ENCODE peak calls at places on chromosomes 3 and 15, in four cellular contexts. K, O, U and S are unnamed samples.

GRCh38 chr15:77027697-77028450 is 32.9 kb downstream of the PSTPIP1 start:
- DNase-seq in U (no peak), K (peak), O (peak), S (peak)

GRCh38 chr3:188153498-188153948 is 434 bp upstream of the LPP start:
- DNase-seq in O (peak), U (peak), K (peak), S (peak)

GRCh38 chr15:68479870-68480269 is 47.9 kb upstream of the ITGA11 start:
- DNase-seq in U (no peak), K (no peak), O (no peak), S (no peak)

GRCh38 chr3:193942516-193943055 is 193.4 kb upstream of the HES1 start:
- DNase-seq in O (no peak), K (no peak), U (no peak), S (no peak)

GRCh38 chr15:79408041-79408440 is 24.1 kb upstream of the MINAR1 start:
- DNase-seq in O (no peak), U (no peak), K (no peak), S (no peak)

GRCh38 chr3:186054481-186055399 is 54.1 kb downstream of the ETV5 start:
- DNase-seq in O (no peak), U (no peak), K (no peak), S (no peak)

GRCh38 chr3:49674491-49674983 is 386 bp downstream of the APEH start:
- DNase-seq in K (no peak), U (peak), O (no peak), S (no peak)

GRCh38 chr15:80590772-80591355 is 104.2 kb upstream of the ABHD17C start:
- DNase-seq in O (no peak), K (no peak), U (no peak), S (no peak)

GRCh38 chr3:24933401-24933800 is 438.8 kb upstream of the THRB start:
- DNase-seq in K (no peak), O (no peak), U (no peak), S (no peak)

GRCh38 chr15:72155021-72155621 is 36.9 kb downstream of the SENP8 start:
- DNase-seq in U (peak), O (peak), K (peak), S (no peak)

GRCh38 chr15:40927497-40928346 is 1.4 kb upstream of the DLL4 start:
- DNase-seq in K (no peak), O (no peak), U (no peak), S (peak)

GRCh38 chr3:155744626-155745324 is at the start of gene PLCH1:
- DNase-seq in K (peak), O (peak), U (peak), S (peak)

GRCh38 chr3:169847896-169848295 is 21.8 kb downstream of the LRRC31 start:
- DNase-seq in U (no peak), K (no peak), O (no peak), S (no peak)

GRCh38 chr3:155745795-155746550 is 1.1 kb upstream of the PLCH1 start:
- DNase-seq in K (no peak), O (no peak), U (no peak), S (peak)

GRCh38 chr15:96887730-96888129 is 557.2 kb downstream of the NR2F2 start:
- DNase-seq in K (no peak), U (no peak), O (no peak), S (no peak)

GRCh38 chr15:73959012-73959581 is 32.8 kb downstream of the LOXL1 start:
- DNase-seq in O (no peak), K (no peak), U (no peak), S (no peak)

GRCh38 chr3:196322-197153 is at the start of gene CHL1:
- DNase-seq in U (no peak), O (no peak), K (peak), S (peak)

GRCh38 chr3:141202682-141203081 is 28.9 kb upstream of the PXYLP1 start:
- DNase-seq in U (no peak), K (no peak), O (no peak), S (no peak)

GRCh38 chr3:172159962-172160538 is 120.7 kb downstream of the FNDC3B start:
- DNase-seq in K (no peak), O (no peak), U (peak), S (no peak)

GRCh38 chr3:184050217-184050847 is 2.5 kb upstream of the HTR3C start:
- DNase-seq in U (no peak), O (no peak), K (no peak), S (no peak)

GRCh38 chr15:52485290-52485689 is 43.4 kb downstream of the MYO5A start:
- DNase-seq in O (no peak), K (no peak), U (no peak), S (no peak)

GRCh38 chr3:66483006-66483928 is 17.6 kb downstream of the LRIG1 start:
- DNase-seq in K (no peak), U (peak), O (peak), S (no peak)

GRCh38 chr3:195270350-195271115 is 426 bp downstream of the XXYLT1 start:
- DNase-seq in O (peak), U (peak), K (peak), S (peak)

GRCh38 chr15:79091204-79091867 is 756 bp upstream of the RASGRF1 start:
- DNase-seq in O (no peak), U (no peak), K (no peak), S (peak)

GRCh38 chr3:52014613-52015012 is 18.9 kb upstream of the RPL29 start:
- DNase-seq in U (no peak), K (no peak), O (no peak), S (no peak)

GRCh38 chr15:69921626-69922624 is 175.8 kb downstream of the TLE3 start:
- DNase-seq in O (no peak), U (no peak), K (no peak), S (no peak)

GRCh38 chr3:117036259-117036799 is 326.8 kb downstream of the TUSC7 start:
- DNase-seq in O (no peak), U (peak), K (no peak), S (no peak)

GRCh38 chr15:27645672-27646071 is 453.4 kb downstream of the OCA2 start:
- DNase-seq in U (no peak), O (no peak), K (no peak), S (no peak)

GRCh38 chr15:70246623-70247200 is 149.0 kb upstream of the TLE3 start:
- DNase-seq in U (no peak), O (no peak), K (no peak), S (no peak)

GRCh38 chr3:66041116-66041515 is 2.4 kb upstream of the MAGI1 start:
- DNase-seq in O (no peak), K (no peak), U (no peak), S (no peak)

GRCh38 chr15:78308422-78309021 is 9.1 kb upstream of the SKIC8 start:
- DNase-seq in O (peak), K (peak), U (peak), S (peak)

GRCh38 chr15:92109485-92109884 is 256.0 kb downstream of the SLCO3A1 start:
- DNase-seq in U (no peak), O (no peak), K (no peak), S (no peak)

GRCh38 chr15:98292442-98293240 is 332.1 kb downstream of the ARRDC4 start:
- DNase-seq in O (no peak), U (peak), K (no peak), S (peak)

GRCh38 chr3:125048282-125048681 is 7.5 kb downstream of the HEG1 start:
- DNase-seq in K (no peak), O (no peak), U (no peak), S (no peak)

GRCh38 chr15:37101634-37102314 is 1.4 kb upstream of the MEIS2 start:
- DNase-seq in U (peak), O (peak), K (peak), S (peak)

DNA sequence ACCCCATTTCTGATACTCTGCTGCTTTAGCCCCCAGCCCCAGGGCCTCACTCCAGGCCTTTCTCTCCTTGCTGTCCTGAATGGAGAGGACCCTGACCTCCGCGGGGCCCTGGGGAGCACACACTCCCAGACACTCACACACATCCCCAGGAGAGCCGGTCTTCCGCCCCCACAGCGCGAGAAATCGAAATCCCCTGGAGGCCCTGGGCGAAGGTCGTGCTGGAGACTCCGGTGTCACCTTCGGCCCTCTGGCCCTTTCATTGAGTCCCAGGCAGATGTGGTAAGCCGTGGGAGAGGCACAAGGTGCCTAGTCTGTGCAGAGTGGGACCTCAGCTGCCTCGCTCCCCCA is 844 bp upstream of the GOLGA8B start:
- DNase-seq in U (no peak), K (no peak), O (no peak), S (no peak)
- TF ChIP-seq CTCF in U (no peak), K (no peak), O (no peak), S (no peak)

GRCh38 chr15:67240235-67241131 is 14.0 kb downstream of the AAGAB start:
- DNase-seq in U (no peak), K (no peak), O (no peak), S (no peak)
- TF ChIP-seq CTCF in U (no peak), K (no peak), O (peak), S (no peak)

GRCh38 chr3:19256313-19256712 is 108.0 kb downstream of the KCNH8 start:
- DNase-seq in O (no peak), K (no peak), U (no peak), S (no peak)

GRCh38 chr3:19248143-19248542 is 99.8 kb downstream of the KCNH8 start:
- DNase-seq in U (no peak), K (no peak), O (no peak), S (no peak)

GRCh38 chr3:19254189-19254588 is 105.9 kb downstream of the KCNH8 start:
- DNase-seq in K (no peak), O (no peak), U (no peak), S (no peak)

GRCh38 chr3:19254784-19255338 is 106.6 kb downstream of the KCNH8 start:
- DNase-seq in U (no peak), K (no peak), O (no peak), S (no peak)

GRCh38 chr3:19250959-19251610 is 102.8 kb downstream of the KCNH8 start:
- DNase-seq in K (no peak), U (no peak), O (no peak), S (no peak)
- TF ChIP-seq CTCF in K (no peak), U (no peak), O (no peak), S (no peak)

DNA sequence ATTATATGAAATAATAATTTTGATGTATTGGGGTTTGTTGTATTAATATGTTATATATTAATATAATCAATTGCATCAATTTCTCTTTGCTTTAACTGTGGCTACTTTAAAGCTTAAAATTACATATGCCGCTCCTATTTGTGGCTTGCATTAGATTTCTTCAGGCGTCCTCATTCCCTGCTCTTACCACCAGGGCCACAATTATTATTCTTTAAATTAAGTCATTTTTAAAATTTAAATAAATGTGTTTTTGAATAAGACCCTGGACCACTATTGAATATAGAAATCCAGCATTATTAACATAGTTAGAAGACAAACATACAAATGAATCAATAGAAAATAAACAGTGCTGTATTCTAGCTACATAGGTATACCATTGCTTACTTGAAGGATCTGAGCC is 55.5 kb upstream of the SNTN start:
- DNase-seq in K (no peak), O (no peak), U (no peak), S (no peak)
- TF ChIP-seq CTCF in K (no peak), O (no peak), U (no peak), S (no peak)

DNA sequence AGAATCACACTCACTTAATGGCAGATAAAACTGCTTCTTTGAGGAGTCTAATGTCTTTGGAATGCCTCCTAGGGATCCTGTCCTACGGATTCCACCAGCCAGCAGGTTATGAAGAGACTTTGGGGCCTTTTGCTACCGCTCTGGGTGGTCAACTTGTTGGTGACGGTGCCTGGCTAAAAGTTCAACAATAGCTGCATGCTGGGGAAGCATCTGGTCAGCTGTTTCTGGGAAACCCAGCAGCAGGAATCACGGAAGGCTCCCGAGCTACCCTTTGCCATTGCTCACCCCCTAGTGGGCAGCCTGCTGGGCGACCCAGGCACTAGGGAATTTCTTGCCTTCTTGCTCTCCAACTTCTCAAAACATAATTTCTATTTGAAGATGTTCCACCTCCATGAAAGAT is 263.3 kb downstream of the NEK10 start:
- DNase-seq in O (no peak), K (no peak), U (no peak), S (peak)
- TF ChIP-seq CTCF in O (no peak), K (no peak), U (no peak), S (no peak)

DNA sequence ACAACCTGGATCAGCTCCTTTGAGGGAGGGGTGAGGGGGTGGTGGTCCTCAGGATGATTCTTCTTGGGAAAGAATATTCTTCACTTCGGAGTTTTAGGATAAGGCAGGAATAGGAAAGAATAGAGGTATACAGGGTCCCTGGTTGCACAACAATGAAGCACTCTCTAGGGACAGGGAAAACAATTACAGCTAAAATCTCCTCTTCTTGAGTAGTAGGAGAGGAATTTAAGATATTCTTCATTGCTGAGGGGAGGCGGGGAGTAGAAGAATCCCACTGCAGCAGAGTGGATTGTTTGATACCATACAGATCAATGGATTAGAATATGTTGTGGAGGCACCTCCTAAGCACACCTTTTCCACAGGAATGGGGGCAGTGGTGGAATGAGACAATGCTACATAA is 20.5 kb downstream of the SLC9C1 start:
- DNase-seq in U (no peak), K (no peak), O (no peak), S (no peak)
- TF ChIP-seq CTCF in U (no peak), K (no peak), O (no peak), S (no peak)

GRCh38 chr15:85749261-85750151 is 45.2 kb downstream of the KLHL25 start:
- DNase-seq in U (peak), O (no peak), K (no peak), S (peak)

GRCh38 chr15:85748176-85748575 is 46.5 kb downstream of the KLHL25 start:
- DNase-seq in K (no peak), U (no peak), O (no peak), S (no peak)

GRCh38 chr15:85750319-85750806 is 44.4 kb downstream of the KLHL25 start:
- DNase-seq in K (no peak), O (peak), U (peak), S (peak)

GRCh38 chr15:85746641-85747040 is 48.1 kb downstream of the KLHL25 start:
- DNase-seq in U (no peak), K (no peak), O (no peak), S (no peak)

GRCh38 chr15:85748729-85749128 is 46.0 kb downstream of the KLHL25 start:
- DNase-seq in U (no peak), O (no peak), K (no peak), S (peak)
- TF ChIP-seq CTCF in U (no peak), O (no peak), K (no peak), S (no peak)

DNA sequence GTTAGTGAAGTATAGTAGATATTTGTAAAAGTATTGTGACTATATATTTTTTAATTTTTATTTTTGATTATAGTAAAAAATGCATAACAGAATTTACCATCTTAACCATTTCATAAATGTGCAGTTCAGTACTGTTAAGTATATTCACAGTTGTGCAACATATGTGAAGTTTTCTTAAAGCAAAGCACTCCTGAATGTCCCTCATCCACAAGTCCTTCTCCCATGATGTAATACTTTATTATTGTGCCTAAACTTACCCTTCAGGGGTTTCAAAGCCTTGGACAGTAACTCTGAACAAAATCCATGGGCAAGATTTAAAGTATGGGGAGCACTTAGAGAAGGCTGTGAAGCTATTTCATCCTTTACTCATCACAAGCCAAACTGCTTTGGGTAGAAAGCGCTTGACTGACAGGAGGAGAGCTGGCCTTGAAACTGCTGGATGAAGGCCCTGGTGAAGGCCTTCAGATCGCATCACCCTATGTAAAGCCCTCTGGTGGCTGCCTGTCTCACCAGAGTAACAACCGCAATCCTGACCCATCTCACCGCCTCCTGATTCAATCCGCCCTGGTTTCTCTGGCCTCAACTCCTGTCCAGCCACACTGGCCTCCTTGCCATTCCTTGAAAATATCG is 28.0 kb downstream of the LSM3 start:
- DNase-seq in O (no peak), U (no peak), K (no peak), S (no peak)
- TF ChIP-seq CTCF in O (no peak), U (no peak), K (no peak), S (no peak)

DNA sequence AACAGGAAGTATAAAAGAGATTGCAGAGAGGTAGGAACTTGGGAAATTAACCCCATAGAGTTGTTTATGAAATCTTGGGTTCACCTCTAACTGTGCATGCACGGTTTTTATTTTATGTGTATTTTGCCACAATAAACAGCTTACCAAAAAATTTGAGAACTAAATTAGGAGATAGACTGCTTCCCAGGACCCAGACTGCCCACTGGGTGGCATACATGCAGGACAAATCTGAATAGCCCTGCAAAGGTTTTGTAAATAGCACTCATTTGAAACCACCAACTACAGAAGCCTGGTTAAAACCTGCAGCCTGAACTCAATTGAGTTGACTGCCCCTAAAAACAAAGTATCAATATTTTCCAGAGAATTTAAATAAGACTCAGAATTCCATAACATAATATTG is 96.4 kb upstream of the SLCO2A1 start:
- DNase-seq in K (no peak), O (no peak), U (no peak), S (no peak)
- TF ChIP-seq CTCF in K (no peak), O (no peak), U (no peak), S (no peak)

GRCh38 chr3:23882487-23882918 is 34.3 kb downstream of the NKIRAS1 start:
- DNase-seq in K (no peak), U (no peak), O (no peak), S (no peak)

GRCh38 chr3:23880703-23881339 is 36.0 kb downstream of the NKIRAS1 start:
- DNase-seq in K (no peak), U (no peak), O (no peak), S (no peak)

GRCh38 chr3:23886311-23886710 is 30.5 kb downstream of the NKIRAS1 start:
- DNase-seq in K (no peak), U (no peak), O (no peak), S (no peak)

GRCh38 chr3:23885210-23885609 is 31.6 kb downstream of the NKIRAS1 start:
- DNase-seq in U (no peak), K (no peak), O (no peak), S (no peak)

GRCh38 chr3:23884481-23884880 is 32.3 kb downstream of the NKIRAS1 start:
- DNase-seq in O (no peak), K (no peak), U (no peak), S (no peak)
- TF ChIP-seq CTCF in O (no peak), K (no peak), U (no peak), S (no peak)